ENCODE peak calls at places on chromosomes 4 and X, in four cellular contexts. I is IMR-90, Y is AG10803, P is Peyer's patch. V is an unnamed sample.

GRCh38 chr4:153676984-153677383 is 7.1 kb upstream of the TLR2 start:
- DNase-seq in Y (peak), I (peak), P (no peak), V (no peak)

GRCh38 chr4:7854697-7855370 is 84.8 kb downstream of the AFAP1 start:
- DNase-seq in I (no peak), Y (no peak), P (peak), V (peak)

GRCh38 chrX:79325263-79325958 is 41.7 kb downstream of the ITM2A start:
- DNase-seq in P (no peak), Y (no peak), I (no peak), V (peak)

GRCh38 chr4:169220446-169220845 is 50.3 kb downstream of the SH3RF1 start:
- DNase-seq in Y (no peak), P (no peak), I (no peak), V (no peak)

GRCh38 chr4:83115000-83115399 is 471 bp upstream of the PLAC8 start:
- DNase-seq in P (no peak), Y (peak), I (peak), V (no peak)

GRCh38 chr4:134727696-134728095 is 526.1 kb upstream of the PABPC4L start:
- DNase-seq in P (no peak), Y (no peak), I (no peak), V (no peak)

GRCh38 chr4:181502611-181503010 is 740.6 kb upstream of the TENM3 start:
- DNase-seq in Y (no peak), P (no peak), I (no peak), V (no peak)

GRCh38 chr4:102120846-102121245 is 224.4 kb downstream of the SLC39A8 start:
- DNase-seq in I (no peak), P (no peak), Y (no peak), V (no peak)

GRCh38 chr4:161404346-161405110 is 759.3 kb downstream of the FSTL5 start:
- DNase-seq in I (no peak), P (no peak), Y (no peak), V (no peak)

GRCh38 chrX:49710744-49711319 is 15.0 kb upstream of the PAGE1 start:
- DNase-seq in I (no peak), Y (no peak), P (no peak), V (no peak)

GRCh38 chr4:29066856-29067255 is 1653.3 kb upstream of the PCDH7 start:
- DNase-seq in P (no peak), I (peak), Y (no peak), V (no peak)

GRCh38 chr4:155569960-155570515 is 96.6 kb upstream of the GUCY1A1 start:
- DNase-seq in Y (peak), I (peak), P (no peak), V (no peak)

GRCh38 chr4:60396680-60397079 is 803.4 kb upstream of the ADGRL3 start:
- DNase-seq in P (no peak), I (no peak), Y (no peak), V (no peak)

GRCh38 chr4:39732728-39733127 is 34.8 kb downstream of the UBE2K start:
- DNase-seq in Y (peak), I (peak), P (no peak), V (no peak)

GRCh38 chr4:158823461-158823873 is 54.6 kb downstream of the FNIP2 start:
- DNase-seq in I (peak), P (no peak), Y (peak), V (no peak)

GRCh38 chrX:154349359-154349935 is 25.0 kb downstream of the FLNA start:
- DNase-seq in P (no peak), I (no peak), Y (no peak), V (no peak)

GRCh38 chrX:136866337-136867095 is 14.0 kb downstream of the RBMX start:
- DNase-seq in P (no peak), I (no peak), Y (no peak), V (no peak)

GRCh38 chr4:74258949-74259348 is 49.3 kb upstream of the EPGN start:
- DNase-seq in I (peak), Y (no peak), P (no peak), V (no peak)

GRCh38 chr4:76216521-76216920 is 2.9 kb upstream of the SCARB2 start:
- DNase-seq in I (no peak), Y (no peak), P (no peak), V (no peak)

GRCh38 chrX:63350551-63350950 is 581 bp downstream of the SPIN4 start:
- DNase-seq in P (peak), I (no peak), Y (peak), V (no peak)

GRCh38 chr4:84579410-84579791 is 3.5 kb upstream of the CDS1 start:
- DNase-seq in Y (no peak), I (no peak), P (no peak), V (no peak)

GRCh38 chrX:103656623-103657022 is 27.8 kb downstream of the TCEAL1 start:
- DNase-seq in I (peak), P (no peak), Y (peak), V (no peak)

GRCh38 chrX:129980043-129980442 is 2.4 kb upstream of the BCORL1 start:
- DNase-seq in I (no peak), Y (no peak), P (peak), V (peak)

GRCh38 chrX:129981207-129981553 is 1.3 kb upstream of the BCORL1 start:
- DNase-seq in P (no peak), I (no peak), Y (no peak), V (no peak)

GRCh38 chrX:129981752-129982299 is 609 bp upstream of the BCORL1 start:
- DNase-seq in P (peak), I (no peak), Y (no peak), V (no peak)

GRCh38 chrX:129979207-129979920 is 3.1 kb upstream of the BCORL1 start:
- DNase-seq in I (no peak), P (peak), Y (no peak), V (no peak)

DNA sequence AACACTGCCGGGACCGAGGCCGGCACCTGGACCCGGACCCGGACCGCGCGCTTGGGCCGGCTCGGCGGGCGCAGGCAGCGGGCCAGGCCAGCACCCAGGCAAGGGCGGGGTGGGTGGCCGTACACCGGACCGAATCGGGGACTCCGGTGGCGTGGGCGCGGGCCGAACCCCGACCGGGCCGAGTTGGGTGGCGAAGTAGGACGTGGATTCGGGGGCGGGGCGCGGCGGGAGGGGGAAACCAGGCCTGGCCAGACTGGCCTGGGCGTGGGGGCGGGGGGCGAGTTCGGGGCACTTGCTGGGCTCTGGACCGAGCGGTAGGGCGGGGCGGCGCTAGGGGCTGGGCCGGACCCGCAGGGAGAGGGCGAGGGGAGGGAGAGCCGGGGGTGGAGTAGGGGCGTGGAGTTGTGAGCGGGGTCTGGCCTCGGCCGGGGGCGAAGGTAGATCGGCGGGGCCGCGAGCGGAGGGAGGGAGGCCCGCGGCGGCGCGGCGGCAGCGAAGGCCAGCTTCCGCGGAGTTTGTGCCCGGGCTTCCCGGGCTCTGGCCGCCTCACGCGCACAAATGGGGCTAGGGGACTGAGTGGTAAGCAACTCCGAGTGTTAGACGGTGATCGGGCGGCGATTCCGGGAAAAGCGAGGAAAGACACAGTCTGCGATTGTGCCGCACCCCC is 1.8 kb upstream of the BCORL1 start:
- DNase-seq in Y (no peak), I (no peak), P (peak), V (no peak)
- H3K4me3 ChIP-seq in Y (peak), I (peak), P (no peak), V (peak)

GRCh38 chrX:107775000-107775733 is 420 bp downstream of the TSC22D3 start:
- DNase-seq in I (no peak), P (peak), Y (no peak), V (no peak)
- TF ChIP-seq CTCF in I (no peak), P (no peak), Y (no peak), V (no peak)

GRCh38 chrX:30950391-30950790 is 61.3 kb upstream of the TAB3 start:
- DNase-seq in I (no peak), Y (no peak), P (no peak), V (no peak)
- H3K4me3 ChIP-seq in I (no peak), Y (no peak), P (no peak), V (no peak)

GRCh38 chr4:52926575-52926974 is 64.5 kb downstream of the RASL11B start:
- DNase-seq in Y (no peak), P (no peak), I (no peak), V (no peak)
- TF ChIP-seq CTCF in Y (no peak), P (no peak), I (no peak), V (no peak)

DNA sequence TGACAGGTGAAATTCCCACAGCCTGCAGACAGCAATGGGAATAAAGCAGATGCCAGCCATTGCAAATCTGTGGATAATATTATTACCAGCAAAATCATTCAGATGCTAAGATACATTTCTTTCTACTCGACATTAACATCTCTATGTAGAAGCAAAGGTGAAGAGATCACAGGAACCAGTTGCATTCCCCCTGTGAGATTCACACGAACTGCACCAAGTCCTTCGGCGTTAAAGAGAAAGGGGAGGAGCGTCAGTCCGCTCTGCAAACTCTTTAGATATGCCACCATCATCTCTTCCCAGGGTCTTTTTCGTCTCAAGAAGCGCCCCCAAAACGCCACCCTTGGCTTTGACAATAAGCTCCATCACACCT is 1.9 kb downstream of the NEUROG2 start:
- DNase-seq in Y (no peak), I (no peak), P (no peak), V (no peak)
- H3K4me3 ChIP-seq in Y (no peak), I (no peak), P (no peak), V (no peak)

DNA sequence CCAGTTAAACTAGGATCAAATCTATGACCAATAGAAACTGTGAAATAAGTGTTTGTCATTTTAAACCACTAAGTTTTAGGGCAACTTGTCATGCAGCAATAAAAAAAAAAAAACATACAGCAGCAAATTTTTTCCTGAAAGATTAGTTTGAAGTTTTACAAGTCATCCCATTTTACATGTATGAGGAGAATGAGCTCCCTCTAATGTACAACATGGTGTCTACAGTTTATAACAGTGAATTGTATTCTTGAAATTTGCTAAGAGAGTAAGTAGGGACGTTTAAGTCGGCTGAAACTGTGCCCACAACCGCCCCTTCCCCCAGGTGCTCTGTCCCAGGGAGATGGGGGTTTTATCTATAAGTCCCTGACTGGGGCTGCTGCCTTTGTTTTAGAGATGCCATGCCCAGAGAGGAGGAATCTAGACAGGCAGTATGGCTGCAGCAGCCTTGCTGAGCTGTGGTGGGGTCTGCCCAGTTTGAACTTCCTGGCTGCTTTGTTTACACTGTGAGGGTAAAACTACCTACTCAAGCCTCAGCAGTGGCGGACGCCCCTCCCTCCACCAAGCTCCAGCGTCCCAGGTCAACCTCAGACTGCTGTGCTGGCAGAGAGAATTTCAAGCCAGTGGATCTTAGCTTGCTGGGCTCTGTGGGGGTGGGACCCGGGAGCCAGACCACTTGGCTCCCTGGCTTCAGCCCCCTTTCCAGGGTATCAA is 499.3 kb upstream of the CT83 start:
- DNase-seq in I (no peak), P (no peak), Y (peak), V (no peak)
- TF ChIP-seq CTCF in I (no peak), P (no peak), Y (peak), V (no peak)

DNA sequence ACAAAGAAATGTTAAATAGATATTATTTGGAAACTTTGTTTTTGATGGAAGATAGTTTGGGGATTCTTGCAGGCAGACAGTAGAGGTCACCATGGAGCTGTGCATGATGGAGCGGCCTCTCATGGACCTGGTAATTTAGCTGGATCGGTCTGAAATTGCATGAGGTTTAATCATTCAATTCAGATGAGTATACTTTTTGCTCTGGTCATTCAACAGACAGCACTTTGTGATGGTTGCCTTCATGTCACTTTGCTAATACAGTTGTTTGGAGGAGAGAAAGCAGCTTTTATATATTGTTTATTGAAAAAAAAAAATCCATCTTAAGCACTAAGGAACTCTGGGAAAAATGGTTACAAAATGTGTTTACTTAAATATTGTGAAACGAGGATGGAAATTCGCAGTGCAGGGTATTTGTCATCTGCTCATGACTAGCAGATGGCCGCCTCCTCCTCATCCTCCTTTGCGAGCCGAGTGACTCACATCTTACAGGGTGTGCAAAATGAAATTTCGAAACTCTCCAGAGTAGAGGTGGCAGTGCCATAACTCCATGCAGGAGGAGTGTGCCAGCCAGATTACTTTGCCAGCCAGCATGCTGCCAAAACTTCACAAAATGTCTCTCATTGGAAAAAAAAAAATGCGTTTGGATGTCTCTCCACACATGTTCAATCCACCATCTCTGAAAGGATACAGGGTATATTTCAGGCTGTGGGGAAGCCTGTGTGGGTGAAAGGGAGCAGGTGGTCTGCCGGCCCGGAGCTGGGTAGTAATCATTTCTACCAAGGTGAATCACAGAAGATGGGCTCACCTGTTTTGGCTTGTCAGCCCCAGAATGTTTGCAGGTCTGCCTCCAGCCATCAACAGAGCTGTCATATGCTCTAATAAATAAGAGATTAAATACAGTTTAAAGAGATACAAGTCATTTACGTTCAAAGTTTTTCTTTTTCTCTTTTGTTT is 314.9 kb upstream of the DIPK2B start:
- DNase-seq in Y (peak), I (peak), P (peak), V (no peak)
- H3K4me3 ChIP-seq in Y (peak), I (peak), P (no peak), V (no peak)

DNA sequence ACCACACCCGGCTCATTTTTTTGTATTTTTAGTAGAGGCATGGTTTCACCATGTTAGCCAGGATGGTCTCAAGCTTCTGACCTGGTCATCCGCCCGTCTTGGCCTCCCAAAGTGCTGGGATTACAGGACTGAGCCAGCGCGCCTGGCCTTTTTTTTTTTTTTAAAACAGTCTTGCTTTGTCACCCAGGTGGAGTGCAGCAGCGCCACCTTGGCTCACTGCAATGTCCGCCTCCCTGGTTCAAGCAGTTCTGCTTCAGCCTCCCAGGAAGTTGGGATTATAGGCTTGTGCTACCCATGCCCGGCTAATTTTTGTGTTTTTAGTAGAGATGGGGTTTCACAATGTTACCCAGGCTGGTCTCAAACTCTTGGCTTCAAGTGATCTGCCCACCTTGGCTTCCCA is 28.9 kb downstream of the ZFX start:
- DNase-seq in P (no peak), Y (no peak), I (no peak), V (no peak)
- TF ChIP-seq CTCF in P (no peak), Y (no peak), I (no peak), V (no peak)